ENCODE peak calls at places on chromosomes 16 and 17, in eight cellular contexts. L is stomach; U is Peyer's patch; J is breast epithelium; V is RWPE2; D is CD8-positive, alpha-beta T cell; S is thoracic aorta; O is cardiac muscle cell. Z is an unnamed sample.

GRCh38 chr17:2146132-2146871 is 91.4 kb downstream of the HIC1 start:
- DNase-seq in L (no peak), U (no peak), J (no peak), V (no peak), D (no peak), S (no peak), O (no peak), Z (no peak)

GRCh38 chr16:68116256-68116853 is 31.2 kb downstream of the NFATC3 start:
- DNase-seq in L (no peak), U (no peak), J (no peak), V (no peak), D (no peak), S (no peak), O (peak), Z (no peak)

GRCh38 chr17:83202002-83203000 is 122.9 kb downstream of the METRNL start:
- DNase-seq in L (peak), U (peak), J (peak), V (peak), D (no peak), S (peak), O (no peak), Z (no peak)

GRCh38 chr17:1783834-1784611 is 22.2 kb downstream of the SERPINF1 start:
- DNase-seq in L (peak), U (peak), J (peak), V (no peak), D (no peak), S (peak), O (peak), Z (peak)

GRCh38 chr16:19008245-19008644 is 24.5 kb downstream of the TMC7 start:
- DNase-seq in L (no peak), U (no peak), J (no peak), V (peak), D (no peak), S (no peak), O (peak), Z (no peak)

GRCh38 chr16:75860654-75861053 is 134.4 kb upstream of the CPHXL start:
- DNase-seq in L (no peak), U (no peak), J (no peak), V (no peak), D (no peak), S (no peak), O (no peak), Z (no peak)

GRCh38 chr17:19303367-19303776 is 59.2 kb downstream of the B9D1 start:
- DNase-seq in L (no peak), U (no peak), J (no peak), V (no peak), D (no peak), S (no peak), O (no peak), Z (no peak)

GRCh38 chr17:62718420-62718819 is 89.7 kb downstream of the MARCHF10 start:
- DNase-seq in L (no peak), U (no peak), J (no peak), V (no peak), D (no peak), S (no peak), O (peak), Z (no peak)

GRCh38 chr16:57042157-57043111 is 49.9 kb upstream of the CPNE2 start:
- DNase-seq in L (no peak), U (peak), J (no peak), V (no peak), D (peak), S (no peak), O (no peak), Z (no peak)

DNA sequence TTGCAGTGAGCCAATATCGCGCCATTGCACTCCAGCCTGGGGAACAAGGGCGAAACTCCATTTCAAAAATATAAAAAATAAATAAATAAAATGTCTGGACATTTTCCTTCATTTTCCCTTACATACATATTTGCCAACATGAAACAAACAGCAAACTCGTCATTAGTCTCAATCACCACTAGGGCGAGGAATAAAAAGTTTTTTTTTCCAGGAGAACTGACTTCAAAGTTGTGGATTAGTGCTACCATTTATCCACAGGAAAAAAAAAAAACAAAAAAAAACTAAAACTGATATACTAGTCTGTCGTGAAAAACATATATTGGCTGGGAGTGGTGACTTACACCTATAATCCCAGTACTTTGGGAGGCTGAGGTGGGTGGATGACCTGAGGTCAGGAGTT is 77.0 kb upstream of the MTMR4 start:
- DNase-seq in L (no peak), U (no peak), J (no peak), V (no peak), D (no peak), S (no peak), O (no peak), Z (no peak)
- TF ChIP-seq CTCF in L (no peak), U (no peak), J (no peak), V (no peak), D (no peak), S (no peak), O (no peak), Z (no peak)

GRCh38 chr17:57701121-57701520 is 44.0 kb downstream of the CCDC182 start:
- DNase-seq in L (no peak), U (no peak), J (no peak), V (no peak), D (no peak), S (no peak), O (no peak), Z (no peak)
- H3K27ac ChIP-seq in L (no peak), U (no peak), J (no peak), V (no peak), D (no peak), S (no peak), O (no peak), Z (no peak)

GRCh38 chr17:15377200-15377599 is 35.8 kb upstream of the TEKT3 start:
- DNase-seq in L (no peak), U (no peak), J (no peak), V (no peak), D (no peak), S (no peak), O (peak), Z (no peak)
- H3K4me3 ChIP-seq in L (no peak), U (no peak), J (peak), V (no peak), D (no peak), S (peak), O (no peak), Z (no peak)

DNA sequence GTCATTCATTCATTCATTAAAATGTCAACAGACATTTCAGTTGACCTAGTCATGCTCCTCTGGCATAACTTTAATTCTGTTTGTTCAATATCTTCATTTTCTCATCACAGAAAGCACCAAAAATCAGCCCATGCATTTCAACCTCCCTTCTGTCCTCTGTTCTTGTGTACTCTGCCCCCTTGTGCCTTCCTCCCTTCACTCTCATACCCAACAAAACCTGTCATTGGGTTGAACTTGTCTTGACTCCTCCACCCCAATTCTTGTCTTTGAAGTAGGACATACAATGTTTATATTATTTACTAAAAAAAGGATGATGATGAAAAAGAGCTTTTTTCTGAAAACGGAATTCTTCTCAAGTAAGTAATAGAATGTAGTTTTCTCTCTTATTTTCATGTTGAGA is 43.8 kb downstream of the COX10 start:
- DNase-seq in L (no peak), U (no peak), J (no peak), V (no peak), D (no peak), S (no peak), O (peak), Z (no peak)
- TF ChIP-seq CTCF in L (no peak), U (no peak), J (no peak), V (no peak), D (no peak), S (no peak), O (no peak), Z (no peak)

DNA sequence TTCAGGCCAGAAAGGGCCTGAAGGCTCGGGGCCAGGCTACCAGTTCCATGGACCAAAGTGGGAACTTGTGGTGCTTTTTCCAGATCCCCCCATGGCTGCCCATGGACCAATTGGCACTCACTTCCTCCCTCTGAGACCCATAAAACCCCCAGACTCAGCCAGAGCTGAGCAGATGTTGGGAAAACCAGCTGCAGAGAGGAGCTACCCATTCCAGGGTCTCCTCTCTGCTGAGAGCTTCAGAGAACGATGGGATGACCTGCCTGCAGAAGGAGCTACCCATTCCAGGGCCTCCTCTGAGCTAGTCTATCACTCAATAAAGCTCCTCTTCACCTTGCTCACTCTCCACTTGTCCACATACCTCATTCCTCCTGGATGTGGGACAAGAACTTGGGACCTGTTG is 52.2 kb upstream of the MED9 start:
- DNase-seq in L (no peak), U (no peak), J (no peak), V (peak), D (no peak), S (no peak), O (no peak), Z (no peak)
- H3K27ac ChIP-seq in L (no peak), U (no peak), J (no peak), V (no peak), D (no peak), S (no peak), O (no peak), Z (no peak)

DNA sequence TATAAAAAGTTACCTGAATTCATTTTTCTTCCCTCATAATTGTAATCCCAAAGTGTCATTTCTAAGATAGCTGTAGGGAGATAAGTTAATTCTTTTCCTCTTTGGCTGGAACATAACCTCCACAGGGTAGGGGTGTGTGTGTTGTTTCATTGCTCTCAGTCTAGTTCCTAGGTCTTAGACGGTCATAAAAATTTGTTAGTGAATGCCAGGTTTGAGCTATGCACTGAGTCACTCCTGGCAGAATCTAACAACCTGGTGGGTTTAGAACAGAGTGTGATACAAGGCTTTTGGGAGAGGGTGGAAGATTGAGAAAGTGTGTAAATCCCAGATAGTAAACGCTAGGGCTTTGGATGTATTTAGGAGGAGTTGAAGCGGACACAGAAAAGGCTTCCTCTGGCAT is 894 bp upstream of the PHKG2 start:
- DNase-seq in L (no peak), U (no peak), J (no peak), V (no peak), D (no peak), S (no peak), O (peak), Z (no peak)
- H3K4me3 ChIP-seq in L (peak), U (peak), J (peak), V (peak), D (peak), S (peak), O (peak), Z (peak)